ENCODE peak calls at places on chromosomes 5 and 9, in five cellular contexts. R is PC-3, F is neural progenitor cell, Q is MM.1S, W is SK-N-SH. Y is an unnamed sample. For H3F3A, the result is how much of the 10 kb centered on the place peaks cover.

GRCh38 chr9:108469654-108470053 is 386.1 kb downstream of the ACTL7B start:
- DNase-seq in R (peak), F (no peak), Q (no peak), W (no peak), Y (peak)

GRCh38 chr5:22663124-22663523 is 190.0 kb downstream of the CDH12 start:
- DNase-seq in R (no peak), F (no peak), Q (no peak), W (no peak), Y (no peak)

GRCh38 chr5:158234323-158235158 is 375.6 kb upstream of the CLINT1 start:
- DNase-seq in R (no peak), F (peak), Q (no peak), W (no peak), Y (peak)

GRCh38 chr5:116572375-116573278 is 2.0 kb downstream of the SEMA6A start:
- DNase-seq in R (no peak), F (peak), Q (no peak), W (peak), Y (peak)

GRCh38 chr5:133523013-133523658 is 89.2 kb downstream of the FSTL4 start:
- DNase-seq in R (no peak), F (no peak), Q (no peak), W (no peak), Y (no peak)

GRCh38 chr9:78044886-78045285 is 13.3 kb upstream of the GNAQ start:
- DNase-seq in R (no peak), F (no peak), Q (no peak), W (no peak), Y (no peak)

GRCh38 chr9:121819511-121820231 is 168.2 kb downstream of the DAB2IP start:
- DNase-seq in R (no peak), F (peak), Q (no peak), W (peak), Y (peak)

GRCh38 chr9:136525841-136526499 is 19.9 kb downstream of the NOTCH1 start:
- DNase-seq in R (no peak), F (peak), Q (no peak), W (no peak), Y (no peak)

DNA sequence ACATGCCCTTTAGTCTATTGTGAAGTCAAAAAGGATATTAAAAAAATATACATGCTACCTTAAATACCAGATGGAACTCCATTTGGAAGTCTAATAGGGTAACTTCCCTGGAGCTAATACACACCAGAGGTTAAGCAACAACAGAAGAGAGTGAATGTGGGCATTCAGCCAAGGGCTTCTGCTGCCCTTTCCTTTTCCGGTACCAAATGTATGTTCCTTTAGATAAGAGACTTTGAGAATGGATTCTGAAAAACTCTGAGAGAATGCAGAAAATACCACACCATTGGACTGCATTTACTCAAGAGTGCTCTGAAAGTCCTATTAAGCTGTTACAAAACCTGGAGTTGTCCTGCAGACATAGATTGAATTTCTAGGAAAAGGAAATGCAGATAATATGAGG is 23.8 kb upstream of the TRPM3 start:
- DNase-seq in R (no peak), F (no peak), Q (no peak), W (no peak), Y (no peak)
- H3F3A ChIP-seq in R (under half), F (under half), Q (under half), W (under half), Y (under half)

GRCh38 chr9:138006576-138007233 is 129.1 kb downstream of the CACNA1B start:
- DNase-seq in R (no peak), F (no peak), Q (no peak), W (no peak), Y (no peak)
- TF ChIP-seq EZH2phosphoT487 in R (no peak), F (no peak), Q (no peak), W (no peak), Y (no peak)

GRCh38 chr5:142322747-142323479 is 1.9 kb downstream of the SPRY4 start:
- DNase-seq in R (peak), F (peak), Q (no peak), W (no peak), Y (peak)

GRCh38 chr5:142323480-142324376 is 1.1 kb downstream of the SPRY4 start:
- DNase-seq in R (peak), F (peak), Q (no peak), W (peak), Y (peak)

GRCh38 chr5:142320851-142321560 is 3.8 kb downstream of the SPRY4 start:
- DNase-seq in R (no peak), F (peak), Q (no peak), W (peak), Y (peak)

GRCh38 chr5:142320427-142320732 is 4.4 kb downstream of the SPRY4 start:
- DNase-seq in R (no peak), F (peak), Q (no peak), W (no peak), Y (no peak)

GRCh38 chr5:142322403-142322746 is 2.4 kb downstream of the SPRY4 start:
- DNase-seq in R (no peak), F (no peak), Q (no peak), W (no peak), Y (no peak)
- H3K9ac ChIP-seq in R (peak), F (no peak), Q (no peak), W (peak), Y (peak)

GRCh38 chr5:181243521-181244307 is at the start of gene RACK1:
- DNase-seq in R (peak), F (peak), Q (peak), W (peak), Y (peak)

GRCh38 chr5:181242031-181242451 is 1.7 kb downstream of the RACK1 start:
- DNase-seq in R (no peak), F (no peak), Q (no peak), W (no peak), Y (peak)

GRCh38 chr5:181239062-181239663 is 4.5 kb downstream of the RACK1 start:
- DNase-seq in R (no peak), F (no peak), Q (no peak), W (no peak), Y (no peak)

GRCh38 chr5:181243020-181243520 is 636 bp downstream of the RACK1 start:
- DNase-seq in R (no peak), F (peak), Q (peak), W (no peak), Y (peak)

GRCh38 chr5:181241393-181241975 is 2.2 kb downstream of the RACK1 start:
- DNase-seq in R (peak), F (no peak), Q (peak), W (peak), Y (peak)
- H3F3A ChIP-seq in R (under half), F (half or more), Q (half or more), W (half or more), Y (half or more)

GRCh38 chr5:179763215-179763945 is 30.4 kb upstream of the LTC4S start:
- DNase-seq in R (peak), F (peak), Q (peak), W (peak), Y (peak)

GRCh38 chr5:179762781-179763176 is 30.2 kb downstream of the MAML1 start:
- DNase-seq in R (no peak), F (no peak), Q (no peak), W (no peak), Y (peak)

GRCh38 chr5:179766021-179766725 is 27.6 kb upstream of the LTC4S start:
- DNase-seq in R (no peak), F (no peak), Q (no peak), W (peak), Y (peak)

GRCh38 chr5:179766726-179767455 is 26.9 kb upstream of the LTC4S start:
- DNase-seq in R (no peak), F (no peak), Q (no peak), W (no peak), Y (peak)

DNA sequence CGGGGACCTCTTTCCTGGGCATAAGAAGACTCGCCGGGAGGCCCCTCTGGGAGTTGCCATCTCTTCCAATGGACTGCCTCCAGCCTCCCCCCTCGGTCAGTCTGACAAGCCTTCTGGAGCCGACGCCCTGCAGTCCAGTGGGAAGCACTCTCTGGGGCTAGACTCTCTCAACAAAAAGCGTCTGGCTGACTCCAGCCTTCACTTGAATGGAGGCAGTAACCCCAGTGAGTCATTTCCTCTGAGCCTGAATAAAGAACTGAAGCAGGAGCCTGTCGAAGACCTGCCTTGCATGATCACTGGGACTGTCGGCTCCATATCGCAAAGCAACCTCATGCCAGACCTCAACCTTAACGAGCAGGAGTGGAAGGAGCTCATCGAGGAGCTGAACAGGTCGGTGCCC is 28.4 kb upstream of the LTC4S start:
- DNase-seq in R (peak), F (no peak), Q (no peak), W (peak), Y (peak)
- TF ChIP-seq EZH2phosphoT487 in R (no peak), F (no peak), Q (no peak), W (no peak), Y (no peak)

GRCh38 chr9:36382484-36382883 is 17.6 kb downstream of the RNF38 start:
- DNase-seq in R (no peak), F (no peak), Q (no peak), W (no peak), Y (no peak)
- H3K9ac ChIP-seq in R (no peak), F (no peak), Q (peak), W (no peak), Y (no peak)

GRCh38 chr9:19493845-19494244 is 85.0 kb downstream of the ACER2 start:
- DNase-seq in R (no peak), F (no peak), Q (no peak), W (no peak), Y (no peak)
- H3F3A ChIP-seq in R (under half), F (under half), Q (under half), W (under half), Y (under half)

GRCh38 chr5:57435701-57436134 is 46.9 kb downstream of the ACTBL2 start:
- DNase-seq in R (peak), F (no peak), Q (no peak), W (no peak), Y (peak)
- TF ChIP-seq EZH2phosphoT487 in R (no peak), F (no peak), Q (no peak), W (no peak), Y (peak)

GRCh38 chr5:145855842-145856267 is 17.0 kb downstream of the GRXCR2 start:
- DNase-seq in R (peak), F (no peak), Q (no peak), W (no peak), Y (no peak)
- H3K9ac ChIP-seq in R (no peak), F (no peak), Q (no peak), W (no peak), Y (peak)